ENCODE peak calls at places on chromosomes 1 and 21, in six cellular contexts. One of them, this sample, is unnamed.

GRCh38 chr21:41764558-41765392 is 2.1 kb downstream of the RIPK4 start:
- DNase-seq in cardiac muscle cell: no peak
- DNase-seq in CD8-positive, alpha-beta T cell: no peak
- DNase-seq in putamen: no peak
- DNase-seq in NCI-H2081: no peak
- DNase-seq in NCI-H2029 treated with DMSO at 0.1 percent for 48 hours: peak; percentile 15
- DNase-seq in this sample: no peak

GRCh38 chr1:24551910-24552571 is 3.8 kb upstream of the NCMAP start:
- DNase-seq in CD8-positive, alpha-beta T cell: no peak
- DNase-seq in NCI-H2081: no peak
- DNase-seq in putamen: no peak
- DNase-seq in cardiac muscle cell: peak; percentile 40
- DNase-seq in NCI-H2029 treated with DMSO at 0.1 percent for 48 hours: no peak
- DNase-seq in this sample: no peak

GRCh38 chr21:38273745-38274544 is 17.2 kb downstream of the KCNJ15 start:
- DNase-seq in NCI-H2081: no peak
- DNase-seq in NCI-H2029 treated with DMSO at 0.1 percent for 48 hours: no peak
- DNase-seq in CD8-positive, alpha-beta T cell: no peak
- DNase-seq in cardiac muscle cell: no peak
- DNase-seq in putamen: no peak
- DNase-seq in this sample: no peak

GRCh38 chr1:15155760-15156743 is 2.5 kb downstream of the TMEM51 start:
- DNase-seq in cardiac muscle cell: no peak
- DNase-seq in NCI-H2029 treated with DMSO at 0.1 percent for 48 hours: no peak
- DNase-seq in putamen: no peak
- DNase-seq in CD8-positive, alpha-beta T cell: no peak
- DNase-seq in NCI-H2081: no peak
- DNase-seq in this sample: no peak

GRCh38 chr1:46300673-46301405 is 2.6 kb downstream of the LRRC41 start:
- DNase-seq in NCI-H2029 treated with DMSO at 0.1 percent for 48 hours: no peak
- DNase-seq in NCI-H2081: no peak
- DNase-seq in putamen: no peak
- DNase-seq in cardiac muscle cell: no peak
- DNase-seq in CD8-positive, alpha-beta T cell: no peak
- DNase-seq in this sample: no peak

GRCh38 chr1:43345119-43345518 is 7.5 kb downstream of the MPL start:
- DNase-seq in NCI-H2081: no peak
- DNase-seq in NCI-H2029 treated with DMSO at 0.1 percent for 48 hours: no peak
- DNase-seq in putamen: no peak
- DNase-seq in cardiac muscle cell: no peak
- DNase-seq in CD8-positive, alpha-beta T cell: no peak
- DNase-seq in this sample: no peak

GRCh38 chr1:11318982-11319381 is 46.0 kb downstream of the UBIAD1 start:
- DNase-seq in cardiac muscle cell: no peak
- DNase-seq in NCI-H2029 treated with DMSO at 0.1 percent for 48 hours: no peak
- DNase-seq in putamen: no peak
- DNase-seq in CD8-positive, alpha-beta T cell: no peak
- DNase-seq in NCI-H2081: no peak
- DNase-seq in this sample: no peak

GRCh38 chr1:175471039-175471800 is 272.2 kb downstream of the TNR start:
- DNase-seq in cardiac muscle cell: no peak
- DNase-seq in NCI-H2029 treated with DMSO at 0.1 percent for 48 hours: no peak
- DNase-seq in CD8-positive, alpha-beta T cell: no peak
- DNase-seq in putamen: no peak
- DNase-seq in NCI-H2081: no peak
- DNase-seq in this sample: no peak

GRCh38 chr1:151994956-151995355 is 1.3 kb upstream of the S100A10 start:
- DNase-seq in cardiac muscle cell: no peak
- DNase-seq in NCI-H2029 treated with DMSO at 0.1 percent for 48 hours: no peak
- DNase-seq in putamen: no peak
- DNase-seq in NCI-H2081: no peak
- DNase-seq in CD8-positive, alpha-beta T cell: no peak
- DNase-seq in this sample: no peak

GRCh38 chr1:150968491-150968890 is 6.1 kb downstream of the CERS2 start:
- DNase-seq in NCI-H2081: no peak
- DNase-seq in NCI-H2029 treated with DMSO at 0.1 percent for 48 hours: no peak
- DNase-seq in CD8-positive, alpha-beta T cell: no peak
- DNase-seq in putamen: peak; percentile 83
- DNase-seq in cardiac muscle cell: no peak
- DNase-seq in this sample: no peak

GRCh38 chr21:33123396-33124120 is 53.6 kb downstream of the OLIG1 start:
- DNase-seq in CD8-positive, alpha-beta T cell: no peak
- DNase-seq in putamen: no peak
- DNase-seq in NCI-H2081: no peak
- DNase-seq in NCI-H2029 treated with DMSO at 0.1 percent for 48 hours: no peak
- DNase-seq in cardiac muscle cell: no peak
- DNase-seq in this sample: no peak

GRCh38 chr1:35611655-35612054 is 29.7 kb downstream of the PSMB2 start:
- DNase-seq in NCI-H2081: no peak
- DNase-seq in putamen: no peak
- DNase-seq in NCI-H2029 treated with DMSO at 0.1 percent for 48 hours: no peak
- DNase-seq in CD8-positive, alpha-beta T cell: no peak
- DNase-seq in cardiac muscle cell: no peak
- DNase-seq in this sample: no peak

GRCh38 chr1:90710579-90711536 is 6.2 kb downstream of the BARHL2 start:
- DNase-seq in CD8-positive, alpha-beta T cell: no peak
- DNase-seq in NCI-H2081: no peak
- DNase-seq in cardiac muscle cell: no peak
- DNase-seq in NCI-H2029 treated with DMSO at 0.1 percent for 48 hours: no peak
- DNase-seq in putamen: no peak
- DNase-seq in this sample: no peak

GRCh38 chr1:231949277-231950122 is 322.9 kb downstream of the DISC1 start:
- DNase-seq in NCI-H2029 treated with DMSO at 0.1 percent for 48 hours: no peak
- DNase-seq in NCI-H2081: no peak
- DNase-seq in cardiac muscle cell: no peak
- DNase-seq in CD8-positive, alpha-beta T cell: no peak
- DNase-seq in putamen: peak; percentile 43
- DNase-seq in this sample: no peak

GRCh38 chr1:193697105-193697762 is 510.8 kb upstream of the B3GALT2 start:
- DNase-seq in CD8-positive, alpha-beta T cell: no peak
- DNase-seq in putamen: no peak
- DNase-seq in NCI-H2029 treated with DMSO at 0.1 percent for 48 hours: no peak
- DNase-seq in NCI-H2081: no peak
- DNase-seq in cardiac muscle cell: no peak
- DNase-seq in this sample: no peak

GRCh38 chr1:110620686-110621085 is 14.5 kb upstream of the KCNA2 start:
- DNase-seq in NCI-H2029 treated with DMSO at 0.1 percent for 48 hours: no peak
- DNase-seq in CD8-positive, alpha-beta T cell: no peak
- DNase-seq in putamen: no peak
- DNase-seq in cardiac muscle cell: peak; percentile 15
- DNase-seq in NCI-H2081: no peak
- DNase-seq in this sample: no peak

GRCh38 chr1:78038491-78038939 is 7.3 kb upstream of the GIPC2 start:
- DNase-seq in cardiac muscle cell: no peak
- DNase-seq in putamen: no peak
- DNase-seq in CD8-positive, alpha-beta T cell: no peak
- DNase-seq in NCI-H2029 treated with DMSO at 0.1 percent for 48 hours: peak; percentile 80
- DNase-seq in NCI-H2081: peak; percentile 9
- DNase-seq in this sample: no peak

GRCh38 chr1:111732718-111733117 is 6.5 kb downstream of the INKA2 start:
- DNase-seq in NCI-H2081: no peak
- DNase-seq in CD8-positive, alpha-beta T cell: no peak
- DNase-seq in NCI-H2029 treated with DMSO at 0.1 percent for 48 hours: no peak
- DNase-seq in cardiac muscle cell: no peak
- DNase-seq in putamen: no peak
- DNase-seq in this sample: no peak

GRCh38 chr1:46605242-46605641 is 1.2 kb upstream of the MKNK1 start:
- DNase-seq in NCI-H2029 treated with DMSO at 0.1 percent for 48 hours: no peak
- DNase-seq in NCI-H2081: no peak
- DNase-seq in putamen: no peak
- DNase-seq in CD8-positive, alpha-beta T cell: no peak
- DNase-seq in cardiac muscle cell: no peak
- DNase-seq in this sample: no peak

GRCh38 chr1:216500273-216500967 is 77.2 kb upstream of the USH2A start:
- DNase-seq in putamen: no peak
- DNase-seq in NCI-H2081: no peak
- DNase-seq in cardiac muscle cell: no peak
- DNase-seq in CD8-positive, alpha-beta T cell: no peak
- DNase-seq in NCI-H2029 treated with DMSO at 0.1 percent for 48 hours: no peak
- DNase-seq in this sample: no peak

GRCh38 chr1:61606448-61607312 is 118.3 kb downstream of the TM2D1 start:
- DNase-seq in cardiac muscle cell: no peak
- DNase-seq in CD8-positive, alpha-beta T cell: no peak
- DNase-seq in putamen: no peak
- DNase-seq in NCI-H2081: no peak
- DNase-seq in NCI-H2029 treated with DMSO at 0.1 percent for 48 hours: no peak
- DNase-seq in this sample: no peak

GRCh38 chr1:160675641-160676410 is 29.0 kb upstream of the SLAMF1 start:
- DNase-seq in NCI-H2029 treated with DMSO at 0.1 percent for 48 hours: no peak
- DNase-seq in putamen: no peak
- DNase-seq in NCI-H2081: peak; percentile 48
- DNase-seq in CD8-positive, alpha-beta T cell: peak; percentile 49
- DNase-seq in cardiac muscle cell: peak; percentile 80
- DNase-seq in this sample: no peak

GRCh38 chr1:24202987-24203386 is 15.9 kb upstream of the IFNLR1 start:
- DNase-seq in NCI-H2081: no peak
- DNase-seq in CD8-positive, alpha-beta T cell: no peak
- DNase-seq in cardiac muscle cell: no peak
- DNase-seq in NCI-H2029 treated with DMSO at 0.1 percent for 48 hours: no peak
- DNase-seq in putamen: no peak
- DNase-seq in this sample: no peak

GRCh38 chr1:48236716-48237470 is 14.4 kb downstream of the SLC5A9 start:
- DNase-seq in cardiac muscle cell: peak; percentile 35
- DNase-seq in putamen: peak; percentile 8
- DNase-seq in NCI-H2029 treated with DMSO at 0.1 percent for 48 hours: peak; percentile 53
- DNase-seq in CD8-positive, alpha-beta T cell: no peak
- DNase-seq in NCI-H2081: peak; percentile 32
- DNase-seq in this sample: no peak

GRCh38 chr21:45831991-45832740 is 149.4 kb upstream of the COL6A1 start:
- DNase-seq in NCI-H2029 treated with DMSO at 0.1 percent for 48 hours: no peak
- DNase-seq in cardiac muscle cell: no peak
- DNase-seq in putamen: no peak
- DNase-seq in NCI-H2081: no peak
- DNase-seq in CD8-positive, alpha-beta T cell: no peak
- DNase-seq in this sample: no peak

GRCh38 chr21:17441370-17441769 is 71.5 kb upstream of the CXADR start:
- DNase-seq in putamen: peak; percentile 47
- DNase-seq in CD8-positive, alpha-beta T cell: no peak
- DNase-seq in NCI-H2081: peak; percentile 85
- DNase-seq in cardiac muscle cell: no peak
- DNase-seq in NCI-H2029 treated with DMSO at 0.1 percent for 48 hours: peak; percentile 96
- DNase-seq in this sample: no peak

GRCh38 chr1:178534137-178534868 is 21.4 kb downstream of the TEX35 start:
- DNase-seq in putamen: no peak
- DNase-seq in CD8-positive, alpha-beta T cell: no peak
- DNase-seq in NCI-H2081: no peak
- DNase-seq in NCI-H2029 treated with DMSO at 0.1 percent for 48 hours: no peak
- DNase-seq in cardiac muscle cell: no peak
- DNase-seq in this sample: no peak

GRCh38 chr1:53137729-53138128 is 4.7 kb downstream of the SLC1A7 start:
- DNase-seq in CD8-positive, alpha-beta T cell: no peak
- DNase-seq in NCI-H2029 treated with DMSO at 0.1 percent for 48 hours: no peak
- DNase-seq in NCI-H2081: no peak
- DNase-seq in cardiac muscle cell: no peak
- DNase-seq in putamen: no peak
- DNase-seq in this sample: no peak

GRCh38 chr1:54474500-54475235 is 68.5 kb upstream of the SSBP3 start:
- DNase-seq in CD8-positive, alpha-beta T cell: no peak
- DNase-seq in cardiac muscle cell: peak; percentile 65
- DNase-seq in NCI-H2081: no peak
- DNase-seq in putamen: no peak
- DNase-seq in NCI-H2029 treated with DMSO at 0.1 percent for 48 hours: no peak
- DNase-seq in this sample: no peak

GRCh38 chr1:150557813-150558212 is 8.6 kb downstream of the ADAMTSL4 start:
- DNase-seq in CD8-positive, alpha-beta T cell: no peak
- DNase-seq in cardiac muscle cell: no peak
- DNase-seq in putamen: no peak
- DNase-seq in NCI-H2029 treated with DMSO at 0.1 percent for 48 hours: no peak
- DNase-seq in NCI-H2081: no peak
- DNase-seq in this sample: no peak

GRCh38 chr21:21236981-21237380 is 238.8 kb downstream of the NCAM2 start:
- DNase-seq in cardiac muscle cell: no peak
- DNase-seq in putamen: no peak
- DNase-seq in NCI-H2081: no peak
- DNase-seq in NCI-H2029 treated with DMSO at 0.1 percent for 48 hours: no peak
- DNase-seq in CD8-positive, alpha-beta T cell: no peak
- DNase-seq in this sample: no peak

GRCh38 chr21:34091607-34092006 is 18.2 kb downstream of the MRPS6 start:
- DNase-seq in CD8-positive, alpha-beta T cell: no peak
- DNase-seq in NCI-H2081: no peak
- DNase-seq in putamen: no peak
- DNase-seq in cardiac muscle cell: no peak
- DNase-seq in NCI-H2029 treated with DMSO at 0.1 percent for 48 hours: no peak
- DNase-seq in this sample: no peak

GRCh38 chr1:41221995-41222991 is 19.8 kb downstream of the SCMH1 start:
- DNase-seq in cardiac muscle cell: peak; percentile 71
- DNase-seq in NCI-H2029 treated with DMSO at 0.1 percent for 48 hours: peak; percentile 100
- DNase-seq in NCI-H2081: no peak
- DNase-seq in putamen: no peak
- DNase-seq in CD8-positive, alpha-beta T cell: no peak
- DNase-seq in this sample: no peak

GRCh38 chr1:220330265-220330664 is 58.0 kb upstream of the RAB3GAP2 start:
- DNase-seq in CD8-positive, alpha-beta T cell: no peak
- DNase-seq in NCI-H2029 treated with DMSO at 0.1 percent for 48 hours: no peak
- DNase-seq in NCI-H2081: no peak
- DNase-seq in cardiac muscle cell: no peak
- DNase-seq in putamen: no peak
- DNase-seq in this sample: no peak

This sample was measured in esophagus squamous epithelium.